ENCODE peak calls at places on chromosomes 4 and X, in seven cellular contexts. I, W, F, E, L, X and D are unnamed samples.

GRCh38 chr4:15738877-15739276 is 36.0 kb downstream of the BST1 start:
- DNase-seq in F (no peak), E (no peak), I (peak), W (no peak), X (no peak), L (no peak), D (no peak)

GRCh38 chr4:148445071-148445902 is 3.1 kb upstream of the NR3C2 start:
- DNase-seq in E (no peak), X (peak), I (no peak), W (peak), F (peak), L (no peak), D (peak)

GRCh38 chr4:129153700-129154099 is 57.7 kb downstream of the C4orf33 start:
- DNase-seq in I (no peak), F (no peak), W (no peak), X (no peak), E (no peak), L (no peak), D (no peak)

GRCh38 chr4:182644326-182645050 is 272.7 kb downstream of the DCTD start:
- DNase-seq in W (no peak), X (no peak), E (no peak), L (peak), I (peak), F (no peak), D (no peak)

GRCh38 chr4:173934933-173935620 is 348.4 kb downstream of the FBXO8 start:
- DNase-seq in I (no peak), L (peak), E (no peak), F (no peak), X (no peak), W (no peak), D (no peak)

GRCh38 chrX:72347366-72347765 is 41.7 kb upstream of the CITED1 start:
- DNase-seq in L (peak), I (no peak), E (no peak), W (no peak), X (no peak), F (no peak), D (no peak)

GRCh38 chr4:176660561-176660960 is 132.2 kb downstream of the VEGFC start:
- DNase-seq in F (no peak), X (no peak), L (no peak), W (no peak), E (no peak), I (no peak), D (no peak)

GRCh38 chr4:36509816-36510215 is 228.4 kb downstream of the DTHD1 start:
- DNase-seq in X (no peak), L (no peak), W (no peak), F (no peak), E (no peak), I (no peak), D (no peak)

GRCh38 chrX:113001836-113002235 is 161.2 kb upstream of the AMOT start:
- DNase-seq in E (no peak), F (no peak), W (no peak), X (no peak), L (no peak), I (no peak), D (no peak)

GRCh38 chr4:22389240-22389871 is 126.5 kb downstream of the ADGRA3 start:
- DNase-seq in F (no peak), E (peak), W (no peak), X (peak), L (peak), I (peak), D (peak)

GRCh38 chr4:106041294-106042002 is 146.2 kb downstream of the NPNT start:
- DNase-seq in F (no peak), W (no peak), X (no peak), I (no peak), L (no peak), E (no peak), D (no peak)

GRCh38 chr4:108988514-108989195 is 225.8 kb upstream of the ETNPPL start:
- DNase-seq in W (no peak), E (no peak), X (no peak), L (no peak), I (peak), F (no peak), D (no peak)

GRCh38 chrX:134171661-134172587 is 65.1 kb upstream of the CCDC160 start:
- DNase-seq in W (no peak), E (peak), X (peak), I (no peak), L (no peak), F (no peak), D (peak)

GRCh38 chr4:185535818-185536729 is 767 bp upstream of the PDLIM3 start:
- DNase-seq in E (no peak), X (no peak), F (no peak), L (no peak), I (no peak), W (no peak), D (no peak)

GRCh38 chrX:48514126-48514806 is 5.5 kb downstream of the PORCN start:
- DNase-seq in E (no peak), X (no peak), L (no peak), I (no peak), W (no peak), F (no peak), D (no peak)

GRCh38 chr4:175616287-175616686 is 195.8 kb downstream of the GPM6A start:
- DNase-seq in F (no peak), I (no peak), E (no peak), W (no peak), L (no peak), X (no peak), D (no peak)

GRCh38 chr4:1451752-1452122 is 45.5 kb upstream of the NKX1-1 start:
- DNase-seq in X (no peak), F (no peak), W (no peak), I (no peak), E (no peak), L (no peak), D (no peak)

GRCh38 chr4:7806724-7807123 is 132.9 kb downstream of the AFAP1 start:
- DNase-seq in F (no peak), W (no peak), I (peak), E (no peak), L (no peak), X (no peak), D (no peak)

GRCh38 chrX:74293343-74293946 is 10.5 kb upstream of the ZCCHC13 start:
- DNase-seq in E (peak), X (peak), L (peak), F (peak), I (peak), W (peak), D (peak)

GRCh38 chrX:150935466-150935865 is 37.0 kb upstream of the CD99L2 start:
- DNase-seq in W (no peak), I (peak), L (peak), X (no peak), E (peak), F (no peak), D (no peak)

GRCh38 chr4:2767705-2768074 is 11.6 kb upstream of the TNIP2 start:
- DNase-seq in W (no peak), F (no peak), E (no peak), X (peak), L (no peak), I (no peak), D (no peak)

GRCh38 chr4:185738038-185738552 is 73.9 kb downstream of the SORBS2 start:
- DNase-seq in I (peak), L (peak), W (no peak), F (no peak), E (peak), X (no peak), D (no peak)

GRCh38 chr4:111689731-111690130 is 455.5 kb upstream of the FAM241A start:
- DNase-seq in E (no peak), W (no peak), L (peak), F (no peak), X (no peak), I (peak), D (no peak)

GRCh38 chr4:73918058-73918457 is 48.9 kb downstream of the CXCL1 start:
- DNase-seq in F (no peak), W (no peak), L (no peak), X (no peak), E (no peak), I (no peak), D (no peak)

GRCh38 chrX:39905475-39905889 is 192.3 kb downstream of the BCOR start:
- DNase-seq in W (no peak), X (no peak), L (peak), F (peak), E (peak), I (no peak), D (no peak)

GRCh38 chr4:7336067-7336569 is 98.6 kb downstream of the PSAPL1 start:
- DNase-seq in F (no peak), X (no peak), E (no peak), L (no peak), I (no peak), W (no peak), D (no peak)

GRCh38 chrX:131068945-131069719 is 11.0 kb downstream of the ARHGAP36 start:
- DNase-seq in E (peak), F (no peak), W (no peak), I (no peak), X (peak), L (peak), D (peak)

GRCh38 chr4:119615068-119615744 is 13.4 kb downstream of the PDE5A start:
- DNase-seq in W (no peak), L (peak), F (no peak), X (no peak), E (no peak), I (no peak), D (no peak)

GRCh38 chrX:50838820-50839600 is 25.0 kb upstream of the SHROOM4 start:
- DNase-seq in X (no peak), F (no peak), I (peak), W (no peak), E (peak), L (no peak), D (no peak)

GRCh38 chr4:144905286-144905685 is 192.7 kb downstream of the ANAPC10 start:
- DNase-seq in I (no peak), F (no peak), E (no peak), X (no peak), L (no peak), W (no peak), D (no peak)

GRCh38 chrX:106415276-106415895 is 196.4 kb upstream of the RADX start:
- DNase-seq in L (peak), X (peak), F (no peak), E (peak), W (no peak), I (peak), D (peak)

GRCh38 chr4:43457866-43458265 is 565.4 kb downstream of the GRXCR1 start:
- DNase-seq in F (no peak), X (no peak), L (no peak), I (no peak), E (no peak), W (no peak), D (no peak)

GRCh38 chr4:169064281-169064680 is 54.2 kb upstream of the CBR4 start:
- DNase-seq in L (peak), F (no peak), I (no peak), W (no peak), E (peak), X (no peak), D (no peak)

GRCh38 chr4:108168213-108168671 is 490 bp downstream of the LEF1 start:
- DNase-seq in E (peak), X (no peak), F (no peak), W (no peak), I (peak), L (peak), D (no peak)

GRCh38 chr4:39102297-39102696 is 40.3 kb downstream of the KLHL5 start:
- DNase-seq in E (no peak), W (no peak), I (peak), F (no peak), L (no peak), X (no peak), D (no peak)

GRCh38 chr4:66123195-66123594 is 452.9 kb upstream of the EPHA5 start:
- DNase-seq in W (no peak), L (no peak), I (peak), F (no peak), X (no peak), E (no peak), D (no peak)

GRCh38 chr4:154491731-154492249 is at the start of gene DCHS2:
- DNase-seq in W (no peak), X (peak), I (no peak), L (no peak), F (peak), E (no peak), D (peak)

GRCh38 chrX:1491851-1492349 is 39.2 kb upstream of the ASMTL start:
- DNase-seq in F (peak), W (peak), X (peak), E (no peak), I (no peak), L (no peak), D (no peak)

GRCh38 chr4:37236165-37236564 is 8.4 kb upstream of the NWD2 start:
- DNase-seq in I (no peak), L (no peak), E (no peak), X (no peak), F (no peak), W (no peak), D (no peak)

GRCh38 chr4:156109943-156110925 is 156.6 kb upstream of the CTSO start:
- DNase-seq in X (no peak), F (no peak), I (no peak), W (no peak), L (peak), E (no peak), D (no peak)
- TF ChIP-seq CTCF in X (no peak), F (no peak), I (peak), W (no peak), L (peak), E (no peak), D (peak)

DNA sequence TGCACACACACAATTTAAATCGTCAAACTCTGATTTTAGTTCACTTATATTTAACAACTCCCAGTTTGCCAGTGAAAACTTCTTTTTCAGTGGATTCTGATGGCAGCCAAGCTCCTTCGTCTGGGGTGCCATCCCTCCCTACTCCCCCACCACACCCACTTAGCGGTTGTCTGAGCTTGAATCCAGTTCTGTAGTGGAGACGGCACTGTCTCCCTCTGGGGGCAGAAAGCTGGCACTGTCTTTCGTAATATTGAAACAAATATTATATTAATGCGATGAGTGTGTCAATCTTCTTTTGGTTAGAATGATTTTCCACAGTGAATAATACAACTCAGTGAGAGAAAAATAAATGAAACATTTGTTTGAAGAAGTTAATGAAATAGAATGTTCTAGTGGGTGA is 5.4 kb downstream of the MEPE start:
- DNase-seq in F (no peak), W (no peak), E (no peak), I (peak), X (no peak), L (no peak), D (no peak)
- TF ChIP-seq CTCF in F (no peak), W (no peak), E (peak), I (peak), X (no peak), L (peak), D (peak)

DNA sequence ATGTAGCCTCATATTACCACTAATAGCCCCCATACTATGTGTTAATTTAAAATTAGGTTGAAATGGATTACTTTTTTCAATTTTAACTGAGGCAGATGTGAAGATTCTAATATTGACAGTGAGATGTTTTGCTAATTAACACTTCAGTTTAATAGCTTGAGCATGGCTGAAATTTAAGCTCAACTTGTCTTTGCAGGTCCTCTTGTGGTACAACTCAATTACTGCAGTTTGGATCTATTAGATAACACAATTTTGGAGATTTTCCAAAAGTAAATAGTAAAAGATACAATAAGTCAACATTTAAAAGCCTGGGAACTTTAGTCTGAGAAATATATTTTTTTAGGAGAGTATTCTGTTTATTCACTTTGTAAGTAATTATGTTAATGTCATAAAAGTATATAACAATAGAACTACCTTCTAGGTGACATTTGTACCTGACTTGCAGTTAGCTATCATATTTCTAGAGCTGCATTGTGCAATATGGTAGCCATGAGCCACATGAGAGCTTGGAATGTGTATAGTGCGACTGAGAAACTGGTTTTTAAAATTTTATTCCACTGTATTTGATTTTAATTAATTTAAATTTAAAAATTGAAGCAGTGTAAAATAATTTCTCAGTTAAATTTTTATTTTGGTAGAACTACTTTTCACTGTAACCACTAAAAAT is 73.1 kb upstream of the FMR1 start:
- DNase-seq in X (no peak), F (no peak), L (no peak), I (no peak), E (peak), W (no peak), D (no peak)
- TF ChIP-seq CTCF in X (peak), F (peak), L (no peak), I (peak), E (no peak), W (peak), D (peak)

GRCh38 chrX:41802958-41803357 is 79.0 kb downstream of the GPR82 start:
- DNase-seq in L (no peak), E (no peak), X (no peak), W (no peak), I (no peak), F (no peak), D (no peak)
- TF ChIP-seq CTCF in L (no peak), E (peak), X (no peak), W (no peak), I (no peak), F (no peak), D (no peak)

GRCh38 chr4:25190407-25190806 is 30.2 kb upstream of the SEPSECS start:
- DNase-seq in W (no peak), X (no peak), E (no peak), F (no peak), I (no peak), L (no peak), D (no peak)
- TF ChIP-seq CTCF in W (no peak), X (no peak), E (no peak), F (no peak), I (no peak), L (no peak), D (no peak)

DNA sequence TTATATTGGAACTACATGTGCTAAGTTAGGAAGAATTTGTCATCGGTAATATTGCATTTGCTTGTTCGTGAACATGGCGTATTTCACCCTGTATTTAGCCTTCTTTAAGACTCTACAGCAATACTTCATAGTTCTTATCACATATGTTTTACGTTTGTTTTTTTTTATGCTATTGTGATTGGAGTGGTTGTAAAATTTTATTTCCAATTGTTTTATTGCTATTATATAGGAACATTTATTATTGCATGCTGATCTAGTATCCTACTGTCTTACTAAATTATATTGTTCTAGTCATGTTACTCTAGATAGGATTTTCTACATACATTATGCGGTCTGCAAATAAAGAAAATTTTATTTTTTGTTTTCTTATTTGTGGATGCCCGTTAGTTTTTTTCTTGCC is 107.4 kb downstream of the KDM6A start:
- DNase-seq in X (no peak), F (no peak), L (no peak), I (no peak), W (no peak), E (no peak), D (no peak)
- TF ChIP-seq CTCF in X (no peak), F (no peak), L (no peak), I (no peak), W (no peak), E (no peak), D (no peak)

DNA sequence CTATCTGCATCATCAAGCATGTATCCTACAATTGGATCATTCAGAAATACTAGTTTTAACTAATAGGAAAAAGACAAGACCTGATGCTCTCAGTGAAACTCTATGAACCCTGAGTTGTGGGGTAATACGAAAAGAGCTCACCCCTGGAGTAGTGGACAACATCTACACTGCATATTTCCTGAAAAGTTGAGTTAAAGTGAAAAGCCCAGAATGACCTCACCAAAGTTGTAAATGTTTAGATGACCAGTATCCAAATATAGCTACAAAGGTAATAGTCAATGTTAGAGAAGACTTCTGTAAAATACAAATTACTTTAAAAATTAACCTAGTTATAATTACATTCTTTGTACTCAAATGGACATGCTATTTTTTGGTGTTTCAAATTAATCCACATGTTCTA is 52.8 kb upstream of the SRPX start:
- DNase-seq in W (no peak), F (no peak), E (no peak), L (no peak), I (no peak), X (no peak), D (no peak)
- TF ChIP-seq CTCF in W (no peak), F (no peak), E (no peak), L (no peak), I (no peak), X (no peak), D (no peak)